ENCODE peak calls at places on chromosome 18, in six cellular contexts. One of them, this sample, is unnamed.

GRCh38 chr18:51030537-51031258 is 685 bp downstream of the SMAD4 start:
- DNase-seq in HCT116: no peak
- DNase-seq in HepG2: peak
- DNase-seq in GM12878: no peak
- DNase-seq in K562: peak
- DNase-seq in SK-N-SH: peak
- DNase-seq in this sample: no peak

GRCh38 chr18:3245853-3246635 is 1.6 kb upstream of the MYL12A start:
- DNase-seq in K562: peak
- DNase-seq in GM12878: no peak
- DNase-seq in HCT116: peak
- DNase-seq in HepG2: peak
- DNase-seq in SK-N-SH: peak
- DNase-seq in this sample: no peak

GRCh38 chr18:2686349-2686968 is 30.9 kb downstream of the SMCHD1 start:
- DNase-seq in SK-N-SH: no peak
- DNase-seq in HCT116: no peak
- DNase-seq in HepG2: no peak
- DNase-seq in GM12878: no peak
- DNase-seq in K562: no peak
- DNase-seq in this sample: no peak

GRCh38 chr18:65620076-65620696 is 130.6 kb upstream of the CDH7 start:
- DNase-seq in HepG2: no peak
- DNase-seq in K562: no peak
- DNase-seq in GM12878: no peak
- DNase-seq in SK-N-SH: no peak
- DNase-seq in HCT116: no peak
- DNase-seq in this sample: no peak

GRCh38 chr18:8162797-8163196 is 446.4 kb upstream of the RAB12 start:
- DNase-seq in HCT116: no peak
- DNase-seq in K562: no peak
- DNase-seq in SK-N-SH: no peak
- DNase-seq in HepG2: no peak
- DNase-seq in GM12878: no peak
- DNase-seq in this sample: no peak

GRCh38 chr18:36107477-36107876 is 21.7 kb downstream of the SLC39A6 start:
- DNase-seq in K562: no peak
- DNase-seq in HepG2: no peak
- DNase-seq in GM12878: no peak
- DNase-seq in SK-N-SH: no peak
- DNase-seq in HCT116: no peak
- DNase-seq in this sample: no peak

GRCh38 chr18:25831226-25831828 is 259.1 kb downstream of the SS18 start:
- DNase-seq in K562: no peak
- DNase-seq in GM12878: no peak
- DNase-seq in SK-N-SH: no peak
- DNase-seq in HepG2: no peak
- DNase-seq in HCT116: no peak
- DNase-seq in this sample: no peak

GRCh38 chr18:60667016-60667415 is 294.4 kb upstream of the MC4R start:
- DNase-seq in K562: no peak
- DNase-seq in HCT116: no peak
- DNase-seq in HepG2: no peak
- DNase-seq in SK-N-SH: no peak
- DNase-seq in GM12878: no peak
- DNase-seq in this sample: no peak

GRCh38 chr18:31592520-31593157 is 962 bp downstream of the TTR start:
- DNase-seq in K562: no peak
- DNase-seq in HCT116: no peak
- DNase-seq in GM12878: no peak
- DNase-seq in SK-N-SH: no peak
- DNase-seq in HepG2: no peak
- DNase-seq in this sample: no peak

GRCh38 chr18:42446195-42446594 is 491.2 kb downstream of the PIK3C3 start:
- DNase-seq in HepG2: peak
- DNase-seq in K562: no peak
- DNase-seq in SK-N-SH: no peak
- DNase-seq in HCT116: no peak
- DNase-seq in GM12878: no peak
- DNase-seq in this sample: peak

GRCh38 chr18:50870138-50870845 is 8.6 kb upstream of the ME2 start:
- DNase-seq in HepG2: no peak
- DNase-seq in GM12878: no peak
- DNase-seq in HCT116: peak
- DNase-seq in K562: no peak
- DNase-seq in SK-N-SH: no peak
- DNase-seq in this sample: peak

GRCh38 chr18:74613390-74613789 is 15.7 kb downstream of the ZNF407 start:
- DNase-seq in SK-N-SH: no peak
- DNase-seq in HCT116: no peak
- DNase-seq in K562: no peak
- DNase-seq in HepG2: no peak
- DNase-seq in GM12878: no peak
- DNase-seq in this sample: no peak

GRCh38 chr18:44759925-44760342 is 79.2 kb downstream of the SETBP1 start:
- DNase-seq in HCT116: no peak
- DNase-seq in GM12878: peak
- DNase-seq in K562: no peak
- DNase-seq in SK-N-SH: no peak
- DNase-seq in HepG2: no peak
- DNase-seq in this sample: no peak

GRCh38 chr18:8548186-8548585 is 61.1 kb upstream of the RAB12 start:
- DNase-seq in GM12878: no peak
- DNase-seq in HCT116: no peak
- DNase-seq in SK-N-SH: no peak
- DNase-seq in K562: no peak
- DNase-seq in HepG2: no peak
- DNase-seq in this sample: no peak

GRCh38 chr18:3857544-3857943 is 407.6 kb downstream of the TGIF1 start:
- DNase-seq in SK-N-SH: no peak
- DNase-seq in HCT116: no peak
- DNase-seq in GM12878: no peak
- DNase-seq in HepG2: no peak
- DNase-seq in K562: no peak
- DNase-seq in this sample: no peak

GRCh38 chr18:22391571-22392359 is 25.9 kb downstream of the CTAGE1 start:
- DNase-seq in SK-N-SH: peak
- DNase-seq in HepG2: no peak
- DNase-seq in GM12878: no peak
- DNase-seq in K562: no peak
- DNase-seq in HCT116: no peak
- DNase-seq in this sample: no peak

GRCh38 chr18:21439453-21439852 is 161.1 kb downstream of the ESCO1 start:
- DNase-seq in SK-N-SH: no peak
- DNase-seq in HepG2: peak
- DNase-seq in K562: no peak
- DNase-seq in HCT116: no peak
- DNase-seq in GM12878: no peak
- DNase-seq in this sample: peak

GRCh38 chr18:72833471-72833870 is 34.3 kb downstream of the NETO1 start:
- DNase-seq in HCT116: no peak
- DNase-seq in K562: no peak
- DNase-seq in SK-N-SH: no peak
- DNase-seq in GM12878: no peak
- DNase-seq in HepG2: no peak
- DNase-seq in this sample: no peak

GRCh38 chr18:25826823-25827617 is 263.4 kb downstream of the SS18 start:
- DNase-seq in SK-N-SH: no peak
- DNase-seq in GM12878: no peak
- DNase-seq in HCT116: no peak
- DNase-seq in K562: no peak
- DNase-seq in HepG2: peak
- DNase-seq in this sample: no peak

GRCh38 chr18:55343396-55344073 is 244.5 kb downstream of the TCF4 start:
- DNase-seq in SK-N-SH: no peak
- DNase-seq in GM12878: no peak
- DNase-seq in HepG2: no peak
- DNase-seq in K562: peak
- DNase-seq in HCT116: no peak
- DNase-seq in this sample: no peak

GRCh38 chr18:23595610-23596009 is 9.3 kb upstream of the NPC1 start:
- DNase-seq in SK-N-SH: no peak
- DNase-seq in HCT116: no peak
- DNase-seq in HepG2: no peak
- DNase-seq in K562: no peak
- DNase-seq in GM12878: no peak
- DNase-seq in this sample: no peak

GRCh38 chr18:24130494-24130893 is 8.4 kb upstream of the CABYR start:
- DNase-seq in HCT116: no peak
- DNase-seq in HepG2: no peak
- DNase-seq in K562: no peak
- DNase-seq in SK-N-SH: no peak
- DNase-seq in GM12878: no peak
- DNase-seq in this sample: no peak

GRCh38 chr18:76499596-76500340 is 4.7 kb upstream of the ZNF516 start:
- DNase-seq in SK-N-SH: no peak
- DNase-seq in HepG2: no peak
- DNase-seq in K562: no peak
- DNase-seq in GM12878: peak
- DNase-seq in HCT116: no peak
- DNase-seq in this sample: no peak

GRCh38 chr18:59005266-59005665 is 134.4 kb upstream of the SEC11C start:
- DNase-seq in K562: no peak
- DNase-seq in HepG2: no peak
- DNase-seq in SK-N-SH: no peak
- DNase-seq in GM12878: no peak
- DNase-seq in HCT116: no peak
- DNase-seq in this sample: no peak

GRCh38 chr18:25099838-25100393 is 252.1 kb downstream of the ZNF521 start:
- DNase-seq in HepG2: no peak
- DNase-seq in SK-N-SH: no peak
- DNase-seq in HCT116: no peak
- DNase-seq in GM12878: no peak
- DNase-seq in K562: no peak
- DNase-seq in this sample: no peak

GRCh38 chr18:5964596-5964995 is 69.3 kb upstream of the TMEM200C start:
- DNase-seq in K562: no peak
- DNase-seq in HCT116: no peak
- DNase-seq in GM12878: no peak
- DNase-seq in SK-N-SH: no peak
- DNase-seq in HepG2: no peak
- DNase-seq in this sample: no peak

GRCh38 chr18:30271716-30272115 is 770.8 kb downstream of the DSC3 start:
- DNase-seq in K562: no peak
- DNase-seq in HepG2: no peak
- DNase-seq in GM12878: no peak
- DNase-seq in SK-N-SH: no peak
- DNase-seq in HCT116: no peak
- DNase-seq in this sample: no peak
- TF ChIP-seq CTCF in K562: no peak
- TF ChIP-seq CTCF in HepG2: no peak
- TF ChIP-seq CTCF in GM12878: no peak
- TF ChIP-seq CTCF in SK-N-SH: no peak
- TF ChIP-seq CTCF in HCT116: no peak
- TF ChIP-seq CTCF in this sample: no peak

DNA sequence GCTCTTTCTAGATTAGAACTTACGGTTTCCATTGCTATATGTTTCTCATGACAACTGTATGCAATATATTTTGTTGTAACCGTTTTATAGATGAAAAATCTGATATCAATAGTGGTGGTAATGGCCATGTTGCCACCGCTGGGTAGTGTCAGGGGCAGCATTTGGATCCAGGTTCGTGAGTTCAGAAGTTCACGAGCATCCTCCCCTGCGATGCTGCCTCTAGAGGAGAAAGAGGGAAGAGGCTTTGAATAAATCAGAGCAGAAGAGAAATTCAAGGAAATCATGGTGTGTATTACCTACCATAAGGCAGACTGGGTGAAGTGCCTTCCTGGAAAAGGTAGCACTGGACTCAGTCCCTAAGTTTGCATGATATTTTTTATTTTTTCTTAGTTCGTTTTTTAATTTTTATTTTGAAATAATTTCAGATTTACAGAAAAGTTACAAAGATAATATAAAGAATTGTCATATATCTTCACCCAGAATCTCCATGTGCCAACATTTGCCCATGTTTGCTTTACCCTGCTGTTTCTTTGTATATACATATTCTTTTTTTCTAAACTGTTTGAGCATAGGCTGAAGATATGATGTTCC is 3.3 kb upstream of the ZBTB7C start:
- DNase-seq in K562: peak
- DNase-seq in SK-N-SH: peak
- DNase-seq in GM12878: no peak
- DNase-seq in HepG2: peak
- DNase-seq in HCT116: peak
- DNase-seq in this sample: peak
- TF ChIP-seq SIN3A in K562: no peak
- TF ChIP-seq SIN3A in SK-N-SH: no peak
- TF ChIP-seq SIN3A in GM12878: no peak
- TF ChIP-seq SIN3A in HepG2: no peak
- TF ChIP-seq SIN3A in HCT116: no peak
- TF ChIP-seq SIN3A in this sample: no peak

GRCh38 chr18:13320133-13320532 is 101.6 kb downstream of the LDLRAD4 start:
- DNase-seq in HCT116: no peak
- DNase-seq in GM12878: no peak
- DNase-seq in HepG2: no peak
- DNase-seq in SK-N-SH: no peak
- DNase-seq in K562: no peak
- DNase-seq in this sample: no peak

GRCh38 chr18:13320891-13321425 is 102.4 kb downstream of the LDLRAD4 start:
- DNase-seq in HCT116: no peak
- DNase-seq in K562: no peak
- DNase-seq in SK-N-SH: no peak
- DNase-seq in HepG2: no peak
- DNase-seq in GM12878: no peak
- DNase-seq in this sample: no peak

GRCh38 chr18:13321923-13322322 is 103.4 kb downstream of the LDLRAD4 start:
- DNase-seq in SK-N-SH: no peak
- DNase-seq in HepG2: no peak
- DNase-seq in K562: no peak
- DNase-seq in HCT116: no peak
- DNase-seq in GM12878: no peak
- DNase-seq in this sample: no peak

GRCh38 chr18:13319629-13320028 is 101.1 kb downstream of the LDLRAD4 start:
- DNase-seq in K562: no peak
- DNase-seq in SK-N-SH: no peak
- DNase-seq in HCT116: no peak
- DNase-seq in GM12878: no peak
- DNase-seq in HepG2: no peak
- DNase-seq in this sample: no peak

GRCh38 chr18:13323186-13323585 is 104.6 kb downstream of the LDLRAD4 start:
- DNase-seq in K562: no peak
- DNase-seq in SK-N-SH: no peak
- DNase-seq in GM12878: no peak
- DNase-seq in HepG2: no peak
- DNase-seq in HCT116: no peak
- DNase-seq in this sample: no peak
- TF ChIP-seq REST in K562: no peak
- TF ChIP-seq REST in SK-N-SH: no peak
- TF ChIP-seq REST in GM12878: no peak
- TF ChIP-seq REST in HepG2: no peak
- TF ChIP-seq REST in HCT116: no peak
- TF ChIP-seq REST in this sample: no peak

GRCh38 chr18:34358923-34359322 is 134.2 kb upstream of the NOL4 start:
- DNase-seq in HCT116: no peak
- DNase-seq in SK-N-SH: no peak
- DNase-seq in K562: no peak
- DNase-seq in GM12878: peak
- DNase-seq in HepG2: no peak
- DNase-seq in this sample: no peak
- TF ChIP-seq CTCF in HCT116: no peak
- TF ChIP-seq CTCF in SK-N-SH: no peak
- TF ChIP-seq CTCF in K562: no peak
- TF ChIP-seq CTCF in GM12878: peak
- TF ChIP-seq CTCF in HepG2: no peak
- TF ChIP-seq CTCF in this sample: no peak